ENCODE peak calls at places on chromosomes 4 and X, in five cellular contexts. One of them, this sample, is unnamed.

GRCh38 chr4:178309890-178310289 is 867.7 kb upstream of the AGA start:
- DNase-seq in endothelial cell: no peak
- DNase-seq in lung: no peak
- DNase-seq in D341Med: no peak
- DNase-seq in T-cell: no peak
- DNase-seq in this sample: no peak

GRCh38 chr4:38281416-38282071 is 321.3 kb downstream of the PTTG2 start:
- DNase-seq in T-cell: no peak
- DNase-seq in lung: no peak
- DNase-seq in D341Med: no peak
- DNase-seq in endothelial cell: no peak
- DNase-seq in this sample: no peak

GRCh38 chrX:132631579-132632232 is 142.9 kb upstream of the MBNL3 start:
- DNase-seq in T-cell: no peak
- DNase-seq in lung: no peak
- DNase-seq in endothelial cell: peak
- DNase-seq in D341Med: peak
- DNase-seq in this sample: no peak

GRCh38 chr4:91256043-91256442 is 1047.7 kb upstream of the GRID2 start:
- DNase-seq in lung: no peak
- DNase-seq in T-cell: no peak
- DNase-seq in endothelial cell: no peak
- DNase-seq in D341Med: no peak
- DNase-seq in this sample: no peak

GRCh38 chr4:140014284-140014683 is 139.7 kb downstream of the MAML3 start:
- DNase-seq in D341Med: no peak
- DNase-seq in endothelial cell: no peak
- DNase-seq in T-cell: no peak
- DNase-seq in lung: no peak
- DNase-seq in this sample: no peak

GRCh38 chr4:4433941-4434340 is 47.0 kb downstream of the NSG1 start:
- DNase-seq in T-cell: no peak
- DNase-seq in endothelial cell: no peak
- DNase-seq in D341Med: peak
- DNase-seq in lung: no peak
- DNase-seq in this sample: no peak

GRCh38 chr4:148998719-148999118 is 556.5 kb upstream of the NR3C2 start:
- DNase-seq in D341Med: peak
- DNase-seq in endothelial cell: peak
- DNase-seq in lung: no peak
- DNase-seq in T-cell: no peak
- DNase-seq in this sample: no peak

GRCh38 chrX:125006704-125007103 is 313.0 kb upstream of the TEX13C start:
- DNase-seq in T-cell: no peak
- DNase-seq in D341Med: no peak
- DNase-seq in lung: no peak
- DNase-seq in endothelial cell: no peak
- DNase-seq in this sample: no peak

This sample was measured in right atrium auricular region.